ENCODE peak calls at places on chromosomes 7 and 10, in four cellular contexts. One of them, this sample, is unnamed.
A peak's percentile ranks its signal among the peaks of the same experiment; 100 is the strongest.

GRCh38 chr10:22693371-22693784 is 21.0 kb downstream of the PIP4K2A start:
- DNase-seq in left ventricle myocardium inferior: no peak
- DNase-seq in cardiac muscle cell: no peak
- DNase-seq in sigmoid colon: no peak
- DNase-seq in this sample: no peak

GRCh38 chr10:42646692-42647640 is 8.6 kb upstream of the ZNF33B start:
- DNase-seq in sigmoid colon: no peak
- DNase-seq in left ventricle myocardium inferior: no peak
- DNase-seq in cardiac muscle cell: no peak
- DNase-seq in this sample: no peak

GRCh38 chr10:88117227-88117626 is 253.8 kb downstream of the PTEN start:
- DNase-seq in left ventricle myocardium inferior: no peak
- DNase-seq in cardiac muscle cell: no peak
- DNase-seq in sigmoid colon: no peak
- DNase-seq in this sample: no peak

GRCh38 chr7:73560035-73560835 is 2.7 kb upstream of the BCL7B start:
- DNase-seq in left ventricle myocardium inferior: no peak
- DNase-seq in sigmoid colon: no peak
- DNase-seq in cardiac muscle cell: no peak
- DNase-seq in this sample: no peak

GRCh38 chr7:142894112-142894835 is 8.7 kb upstream of the TRPV6 start:
- DNase-seq in sigmoid colon: no peak
- DNase-seq in left ventricle myocardium inferior: no peak
- DNase-seq in cardiac muscle cell: no peak
- DNase-seq in this sample: peak; percentile 50

GRCh38 chr10:17652585-17652984 is 8.6 kb downstream of the STAM start:
- DNase-seq in sigmoid colon: no peak
- DNase-seq in cardiac muscle cell: no peak
- DNase-seq in left ventricle myocardium inferior: no peak
- DNase-seq in this sample: no peak

GRCh38 chr7:72152171-72153131 is 259.7 kb downstream of the CALN1 start:
- DNase-seq in cardiac muscle cell: peak; percentile 2
- DNase-seq in sigmoid colon: no peak
- DNase-seq in left ventricle myocardium inferior: no peak
- DNase-seq in this sample: no peak

GRCh38 chr7:25847331-25848070 is 304.5 kb upstream of the NFE2L3 start:
- DNase-seq in left ventricle myocardium inferior: no peak
- DNase-seq in sigmoid colon: no peak
- DNase-seq in cardiac muscle cell: no peak
- DNase-seq in this sample: no peak

GRCh38 chr10:71306951-71307350 is 12.1 kb upstream of the SLC29A3 start:
- DNase-seq in sigmoid colon: no peak
- DNase-seq in cardiac muscle cell: peak; percentile 70
- DNase-seq in left ventricle myocardium inferior: no peak
- DNase-seq in this sample: no peak

GRCh38 chr10:7486533-7486932 is 75.7 kb upstream of the SFMBT2 start:
- DNase-seq in sigmoid colon: no peak
- DNase-seq in cardiac muscle cell: no peak
- DNase-seq in left ventricle myocardium inferior: no peak
- DNase-seq in this sample: no peak

GRCh38 chr7:37709631-37710509 is 26.3 kb downstream of the GPR141 start:
- DNase-seq in cardiac muscle cell: no peak
- DNase-seq in left ventricle myocardium inferior: no peak
- DNase-seq in sigmoid colon: no peak
- DNase-seq in this sample: no peak

GRCh38 chr10:51405580-51406367 is 293.6 kb downstream of the CSTF2T start:
- DNase-seq in cardiac muscle cell: no peak
- DNase-seq in left ventricle myocardium inferior: no peak
- DNase-seq in sigmoid colon: peak; percentile 76
- DNase-seq in this sample: no peak

GRCh38 chr7:116802144-116802747 is 60.1 kb upstream of the CAPZA2 start:
- DNase-seq in sigmoid colon: no peak
- DNase-seq in cardiac muscle cell: no peak
- DNase-seq in left ventricle myocardium inferior: no peak
- DNase-seq in this sample: no peak

GRCh38 chr7:34491899-34492298 is 166.1 kb upstream of the NPSR1 start:
- DNase-seq in left ventricle myocardium inferior: no peak
- DNase-seq in sigmoid colon: no peak
- DNase-seq in cardiac muscle cell: no peak
- DNase-seq in this sample: no peak

GRCh38 chr7:115299379-115300038 is 377.6 kb downstream of the MDFIC start:
- DNase-seq in left ventricle myocardium inferior: no peak
- DNase-seq in cardiac muscle cell: no peak
- DNase-seq in sigmoid colon: no peak
- DNase-seq in this sample: no peak

GRCh38 chr7:28571405-28571804 is 159.1 kb downstream of the CREB5 start:
- DNase-seq in cardiac muscle cell: no peak
- DNase-seq in left ventricle myocardium inferior: no peak
- DNase-seq in sigmoid colon: no peak
- DNase-seq in this sample: no peak

GRCh38 chr7:50591098-50591479 is 25.9 kb upstream of the DDC start:
- DNase-seq in sigmoid colon: no peak
- DNase-seq in left ventricle myocardium inferior: no peak
- DNase-seq in cardiac muscle cell: no peak
- DNase-seq in this sample: peak; percentile 25

GRCh38 chr7:75740846-75741497 is 2.2 kb upstream of the HIP1 start:
- DNase-seq in sigmoid colon: peak; percentile 70
- DNase-seq in left ventricle myocardium inferior: peak; percentile 42
- DNase-seq in cardiac muscle cell: no peak
- DNase-seq in this sample: no peak

GRCh38 chr7:28328822-28329615 is 83.3 kb upstream of the CREB5 start:
- DNase-seq in left ventricle myocardium inferior: no peak
- DNase-seq in sigmoid colon: no peak
- DNase-seq in cardiac muscle cell: no peak
- DNase-seq in this sample: no peak

GRCh38 chr10:49369216-49370162 is 26.4 kb downstream of the DRGX start:
- DNase-seq in sigmoid colon: no peak
- DNase-seq in left ventricle myocardium inferior: no peak
- DNase-seq in cardiac muscle cell: no peak
- DNase-seq in this sample: peak; percentile 52

GRCh38 chr10:102242118-102242485 is 790 bp upstream of the PITX3 start:
- DNase-seq in cardiac muscle cell: no peak
- DNase-seq in sigmoid colon: no peak
- DNase-seq in left ventricle myocardium inferior: no peak
- DNase-seq in this sample: no peak

GRCh38 chr10:12019343-12019971 is 23.2 kb downstream of the UPF2 start:
- DNase-seq in cardiac muscle cell: no peak
- DNase-seq in sigmoid colon: peak; percentile 75
- DNase-seq in left ventricle myocardium inferior: no peak
- DNase-seq in this sample: no peak

GRCh38 chr7:21426958-21427860 is 674 bp upstream of the SP4 start:
- DNase-seq in left ventricle myocardium inferior: peak; percentile 99
- DNase-seq in sigmoid colon: peak; percentile 99
- DNase-seq in cardiac muscle cell: peak; percentile 99
- DNase-seq in this sample: peak; percentile 99
- TF ChIP-seq CTCF in left ventricle myocardium inferior: peak; percentile 42
- TF ChIP-seq CTCF in sigmoid colon: no peak
- TF ChIP-seq CTCF in cardiac muscle cell: no peak
- TF ChIP-seq CTCF in this sample: peak; percentile 39

DNA sequence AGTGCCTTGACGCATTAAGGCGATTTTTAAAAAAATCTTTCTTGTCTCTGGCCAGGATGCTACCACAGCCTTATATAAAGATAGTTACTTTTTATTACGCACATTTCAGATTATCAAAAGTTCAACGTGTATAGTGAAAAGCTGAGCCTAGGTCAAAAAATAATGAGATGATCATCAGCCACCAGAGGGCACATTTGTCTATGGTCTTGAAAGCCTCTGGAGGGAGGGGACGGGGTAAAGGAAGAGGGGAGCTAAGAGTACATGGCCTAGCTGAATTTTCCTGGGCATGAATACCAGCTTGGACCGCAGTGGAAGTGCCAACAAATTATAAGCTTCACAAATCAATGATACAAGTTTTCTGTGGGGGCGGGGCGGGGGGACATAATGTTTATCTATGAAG is 285.9 kb upstream of the SMIM30 start:
- DNase-seq in sigmoid colon: no peak
- DNase-seq in cardiac muscle cell: peak; percentile 38
- DNase-seq in left ventricle myocardium inferior: no peak
- DNase-seq in this sample: no peak
- TF ChIP-seq CTCF in sigmoid colon: no peak
- TF ChIP-seq CTCF in cardiac muscle cell: no peak
- TF ChIP-seq CTCF in left ventricle myocardium inferior: peak; percentile 51
- TF ChIP-seq CTCF in this sample: peak; percentile 56

GRCh38 chr10:127899766-127900382 is 7.0 kb upstream of the PTPRE start:
- DNase-seq in left ventricle myocardium inferior: no peak
- DNase-seq in sigmoid colon: no peak
- DNase-seq in cardiac muscle cell: no peak
- DNase-seq in this sample: no peak

GRCh38 chr10:127894146-127894545 is 1.4 kb upstream of the CLRN3 start:
- DNase-seq in sigmoid colon: no peak
- DNase-seq in cardiac muscle cell: no peak
- DNase-seq in left ventricle myocardium inferior: no peak
- DNase-seq in this sample: no peak

GRCh38 chr10:127892743-127893142 is at the start of gene CLRN3:
- DNase-seq in left ventricle myocardium inferior: no peak
- DNase-seq in sigmoid colon: no peak
- DNase-seq in cardiac muscle cell: no peak
- DNase-seq in this sample: no peak

GRCh38 chr10:127896590-127896989 is 3.8 kb upstream of the CLRN3 start:
- DNase-seq in cardiac muscle cell: no peak
- DNase-seq in sigmoid colon: no peak
- DNase-seq in left ventricle myocardium inferior: no peak
- DNase-seq in this sample: no peak

GRCh38 chr10:127897177-127897576 is 4.4 kb upstream of the CLRN3 start:
- DNase-seq in cardiac muscle cell: no peak
- DNase-seq in sigmoid colon: no peak
- DNase-seq in left ventricle myocardium inferior: no peak
- DNase-seq in this sample: no peak
- TF ChIP-seq CTCF in cardiac muscle cell: no peak
- TF ChIP-seq CTCF in sigmoid colon: no peak
- TF ChIP-seq CTCF in left ventricle myocardium inferior: no peak
- TF ChIP-seq CTCF in this sample: no peak

DNA sequence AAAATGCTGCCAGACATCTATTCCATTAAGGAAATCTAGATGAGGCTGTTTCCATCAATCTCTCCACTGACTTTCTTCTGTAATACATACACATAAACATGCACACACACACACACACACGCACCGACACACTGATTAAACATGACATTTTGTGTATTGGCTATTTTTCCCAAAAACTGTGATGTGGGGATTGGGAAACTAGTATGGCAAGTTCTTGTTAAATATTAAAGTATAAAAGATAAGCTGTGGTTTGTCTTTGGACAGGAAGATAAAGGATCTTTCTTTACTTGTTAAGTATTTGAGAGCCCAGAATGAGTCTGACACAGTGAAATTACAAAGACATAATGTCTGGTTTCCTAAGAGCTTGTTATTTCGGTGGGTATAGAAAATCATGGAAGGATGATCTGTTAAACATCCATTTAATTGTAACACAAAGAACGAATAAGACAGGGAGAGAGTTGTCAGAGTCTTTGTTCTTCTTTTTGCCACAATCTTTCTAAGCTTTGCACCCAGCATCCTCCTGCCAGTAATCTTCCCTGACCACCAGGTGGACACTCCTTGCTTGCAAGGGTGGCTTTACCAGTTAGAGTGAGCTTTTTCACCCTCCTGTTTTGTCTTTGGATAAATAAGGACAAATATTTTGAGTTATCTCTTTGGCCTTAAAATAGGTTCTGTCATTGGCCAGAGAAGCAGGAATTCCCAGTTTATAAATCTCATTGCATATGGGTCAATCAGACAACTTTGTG is 177.2 kb upstream of the TMEM72 start:
- DNase-seq in sigmoid colon: no peak
- DNase-seq in cardiac muscle cell: no peak
- DNase-seq in left ventricle myocardium inferior: no peak
- DNase-seq in this sample: no peak
- TF ChIP-seq CTCF in sigmoid colon: no peak
- TF ChIP-seq CTCF in cardiac muscle cell: peak; percentile 30
- TF ChIP-seq CTCF in left ventricle myocardium inferior: peak; percentile 30
- TF ChIP-seq CTCF in this sample: peak; percentile 51

GRCh38 chr10:91552260-91552659 is 80.6 kb downstream of the PPP1R3C start:
- DNase-seq in cardiac muscle cell: no peak
- DNase-seq in sigmoid colon: no peak
- DNase-seq in left ventricle myocardium inferior: no peak
- DNase-seq in this sample: no peak

GRCh38 chr10:91549296-91549695 is 83.6 kb downstream of the PPP1R3C start:
- DNase-seq in cardiac muscle cell: no peak
- DNase-seq in left ventricle myocardium inferior: no peak
- DNase-seq in sigmoid colon: no peak
- DNase-seq in this sample: no peak

GRCh38 chr10:91551856-91552255 is 81.0 kb downstream of the PPP1R3C start:
- DNase-seq in left ventricle myocardium inferior: peak; percentile 37
- DNase-seq in cardiac muscle cell: peak; percentile 84
- DNase-seq in sigmoid colon: no peak
- DNase-seq in this sample: no peak

GRCh38 chr10:91555455-91555854 is 77.4 kb downstream of the PPP1R3C start:
- DNase-seq in cardiac muscle cell: no peak
- DNase-seq in sigmoid colon: no peak
- DNase-seq in left ventricle myocardium inferior: no peak
- DNase-seq in this sample: no peak

DNA sequence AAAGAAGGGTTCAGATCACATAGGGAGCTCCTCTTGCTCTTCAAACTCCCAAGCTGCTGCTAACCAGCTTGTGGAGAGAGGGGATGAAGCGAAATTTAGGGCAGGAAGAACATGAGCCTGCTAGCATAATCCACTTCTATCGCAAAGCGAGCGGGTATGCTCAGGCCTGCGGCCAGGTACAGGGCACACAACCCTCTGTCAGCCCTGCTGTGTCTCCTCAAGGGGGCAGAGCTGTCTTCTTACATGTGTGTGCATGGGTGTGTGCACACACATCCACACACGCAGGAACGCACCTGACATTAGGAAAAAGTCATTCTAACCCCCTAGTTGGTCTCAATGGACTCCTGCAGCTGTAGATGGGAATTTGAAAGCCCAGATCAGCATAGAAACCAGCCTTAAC is 80.2 kb downstream of the PPP1R3C start:
- DNase-seq in sigmoid colon: no peak
- DNase-seq in cardiac muscle cell: peak; percentile 50
- DNase-seq in left ventricle myocardium inferior: peak; percentile 29
- DNase-seq in this sample: no peak
- TF ChIP-seq CTCF in sigmoid colon: peak; percentile 33
- TF ChIP-seq CTCF in cardiac muscle cell: peak; percentile 62
- TF ChIP-seq CTCF in left ventricle myocardium inferior: peak; percentile 73
- TF ChIP-seq CTCF in this sample: peak; percentile 33